ENCODE peak calls at places on chromosomes 11 and 22, in four cellular contexts. S is tibial nerve, T is ovary, W is body of pancreas. G is an unnamed sample.

GRCh38 chr11:75813622-75814039 is 1.4 kb upstream of the UVRAG start:
- DNase-seq in T (no peak), W (no peak), S (no peak), G (no peak)

GRCh38 chr11:12110714-12111481 is 508 bp downstream of the MICAL2 start:
- DNase-seq in S (no peak), W (peak; percentile 40), T (peak; percentile 46), G (peak; percentile 43)

GRCh38 chr22:44954113-44954512 is 55.7 kb downstream of the PHF21B start:
- DNase-seq in T (no peak), S (no peak), W (no peak), G (no peak)

GRCh38 chr11:111820059-111820375 is 51.4 kb downstream of the ALG9 start:
- DNase-seq in W (no peak), T (no peak), S (no peak), G (no peak)

GRCh38 chr11:18564149-18564548 is 24.4 kb downstream of the UEVLD start:
- DNase-seq in W (no peak), T (no peak), S (no peak), G (no peak)

GRCh38 chr22:23248583-23248982 is 68.3 kb downstream of the BCR start:
- DNase-seq in T (peak; percentile 0), W (peak; percentile 47), S (no peak), G (no peak)

GRCh38 chr11:35058318-35058717 is 80.7 kb upstream of the CD44 start:
- DNase-seq in S (no peak), T (no peak), W (no peak), G (no peak)

GRCh38 chr22:20569059-20570058 is 61.9 kb downstream of the MED15 start:
- DNase-seq in S (peak; percentile 72), T (no peak), W (peak; percentile 74), G (peak; percentile 61)

GRCh38 chr11:134224710-134225662 is 515 bp downstream of the VPS26B start:
- DNase-seq in T (peak; percentile 57), W (peak; percentile 46), S (no peak), G (peak; percentile 70)

GRCh38 chr11:47923667-47924066 is 56.7 kb upstream of the PTPRJ start:
- DNase-seq in T (no peak), W (peak; percentile 59), S (peak; percentile 48), G (peak; percentile 40)

GRCh38 chr11:12070446-12071267 is 39.7 kb upstream of the MICAL2 start:
- DNase-seq in W (no peak), T (no peak), S (no peak), G (no peak)

GRCh38 chr22:33579448-33580093 is 340.7 kb downstream of the LARGE1 start:
- DNase-seq in S (peak; percentile 74), W (peak; percentile 75), T (peak; percentile 35), G (peak; percentile 41)

GRCh38 chr11:112655386-112655785 is 305.8 kb upstream of the NCAM1 start:
- DNase-seq in S (peak; percentile 67), W (peak; percentile 61), T (peak; percentile 85), G (peak; percentile 87)

GRCh38 chr11:33040862-33041453 is 1.6 kb downstream of the TCP11L1 start:
- DNase-seq in T (no peak), S (no peak), W (no peak), G (no peak)

GRCh38 chr11:68042219-68043028 is 3.6 kb downstream of the TCIRG1 start:
- DNase-seq in T (peak; percentile 24), S (no peak), W (no peak), G (no peak)

GRCh38 chr11:124199702-124200101 is 16.6 kb downstream of the OR10D3 start:
- DNase-seq in W (no peak), S (no peak), T (no peak), G (no peak)

GRCh38 chr11:47373876-47374820 is 4.2 kb downstream of the SPI1 start:
- DNase-seq in T (peak; percentile 89), W (peak; percentile 81), S (peak; percentile 79), G (peak; percentile 84)

GRCh38 chr11:62398011-62398994 is 20.5 kb upstream of the SCGB1A1 start:
- DNase-seq in W (peak; percentile 23), T (peak; percentile 56), S (peak; percentile 37), G (peak; percentile 61)

GRCh38 chr11:46249103-46249942 is 28.1 kb upstream of the CREB3L1 start:
- DNase-seq in T (no peak), S (no peak), W (no peak), G (no peak)

GRCh38 chr11:109695696-109696095 is 273.7 kb downstream of the C11orf87 start:
- DNase-seq in W (no peak), S (no peak), T (no peak), G (no peak)

GRCh38 chr11:72750556-72751292 is 1.5 kb downstream of the ARAP1 start:
- DNase-seq in W (no peak), T (no peak), S (no peak), G (no peak)
- H3K4me3 ChIP-seq in W (no peak overlapping the region), T (no peak overlapping the region), S (peak overlapping the region; percentile 62), G (peak overlapping the region; percentile 75)

GRCh38 chr11:64869571-64870175 is 8.7 kb downstream of the EHD1 start:
- DNase-seq in T (no peak), S (no peak), W (no peak), G (no peak)
- TF ChIP-seq CTCF in T (no peak), S (no peak), W (no peak), G (peak; percentile 54)

GRCh38 chr11:120712014-120712413 is 200.5 kb downstream of the GRIK4 start:
- DNase-seq in S (no peak), W (no peak), T (no peak), G (no peak)
- H3K27ac ChIP-seq in S (no peak overlapping the region), W (no peak overlapping the region), T (peak overlapping the region; percentile 42), G (no peak overlapping the region)

DNA sequence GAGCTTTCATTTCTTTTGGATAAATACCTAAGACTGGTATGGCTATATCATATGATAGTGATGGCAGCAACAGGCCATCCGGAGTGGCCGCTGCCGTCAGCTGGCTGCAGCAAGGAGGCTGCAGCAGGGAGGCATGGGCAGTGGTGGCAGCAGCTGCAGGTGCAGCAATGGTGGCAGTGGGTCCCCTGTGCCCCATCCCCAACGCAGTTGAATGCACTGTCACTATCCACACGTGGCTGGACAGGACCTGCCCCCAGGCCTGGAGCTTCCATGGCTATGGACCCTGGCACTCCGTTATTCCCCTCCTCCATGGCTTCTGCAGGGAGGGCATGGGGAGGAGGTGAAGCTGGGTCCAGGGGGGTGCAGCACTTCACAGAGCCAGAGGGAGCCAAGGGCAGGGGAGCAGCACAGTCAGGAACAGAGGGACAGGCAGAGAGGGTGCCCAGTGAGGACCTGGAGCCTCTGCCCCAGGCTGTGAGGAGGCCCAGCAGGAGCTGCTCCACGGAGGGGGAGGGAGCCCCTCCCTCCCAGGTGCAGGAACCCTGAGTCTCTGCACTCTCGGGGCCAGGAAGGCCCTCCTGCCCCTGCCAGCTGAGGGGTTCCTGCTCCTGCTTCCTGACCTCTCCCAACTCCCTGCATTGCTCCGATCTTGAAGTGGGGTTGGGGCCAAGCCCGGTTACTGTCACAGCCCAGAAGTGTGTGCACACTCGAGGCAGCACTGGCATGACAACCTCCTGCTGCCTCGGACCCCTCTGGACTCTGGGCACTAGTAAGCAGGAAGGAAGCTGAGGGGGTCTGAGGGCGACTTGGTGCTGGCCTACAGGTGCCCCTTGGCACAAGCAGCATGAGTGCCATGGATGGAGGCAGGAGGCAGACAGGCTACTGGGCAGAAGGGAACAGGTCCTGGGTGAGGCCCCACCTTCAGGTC is 466.3 kb downstream of the GUCY1A2 start:
- DNase-seq in T (no peak), W (no peak), S (no peak), G (no peak)
- H3K4me3 ChIP-seq in T (no peak overlapping the region), W (no peak overlapping the region), S (no peak overlapping the region), G (no peak overlapping the region)

DNA sequence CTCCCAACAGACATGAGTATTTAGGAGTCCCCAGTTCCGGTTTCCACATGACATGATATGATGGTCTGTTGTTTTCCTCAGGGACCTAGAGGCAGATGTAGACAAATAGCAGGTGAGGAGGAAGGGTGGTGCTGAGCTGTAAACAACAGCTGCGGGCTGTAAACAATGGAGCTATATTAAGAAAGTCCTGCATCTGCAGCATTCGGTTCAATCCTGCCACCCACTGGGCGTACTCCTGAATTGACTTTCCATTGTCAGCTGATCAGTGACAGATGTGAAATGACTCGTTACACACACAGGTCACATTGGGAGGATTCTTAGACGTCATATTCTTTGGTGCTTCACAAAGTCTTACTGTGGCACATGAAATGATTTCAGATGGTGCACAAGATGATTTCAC is 26.8 kb upstream of the RAG1 start:
- DNase-seq in T (no peak), W (peak; percentile 51), S (no peak), G (peak; percentile 35)
- TF ChIP-seq CTCF in T (no peak), W (peak; percentile 42), S (no peak), G (peak; percentile 65)